ENCODE peak calls at places on chromosome 9, in four cellular contexts. C, D, H and O are unnamed samples.

GRCh38 chr9:134411451-134412297 is 85.4 kb downstream of the RXRA start:
- DNase-seq in H (no peak), D (peak), C (no peak), O (no peak)

GRCh38 chr9:78369644-78370219 is 72.8 kb downstream of the PSAT1 start:
- DNase-seq in C (peak), H (peak), D (peak), O (peak)

GRCh38 chr9:124855944-124856773 is 2.9 kb downstream of the WDR38 start:
- DNase-seq in D (peak), C (no peak), H (peak), O (peak)

GRCh38 chr9:131280660-131281059 is 4.3 kb upstream of the FAM78A start:
- DNase-seq in C (no peak), H (no peak), D (no peak), O (no peak)

GRCh38 chr9:91778031-91778430 is 172.0 kb downstream of the ROR2 start:
- DNase-seq in C (no peak), D (no peak), H (no peak), O (peak)

GRCh38 chr9:114314881-114315722 is 7.8 kb upstream of the ORM1 start:
- DNase-seq in H (no peak), C (no peak), D (no peak), O (peak)

GRCh38 chr9:95270790-95271189 is 46.7 kb downstream of the FANCC start:
- DNase-seq in H (no peak), D (no peak), C (no peak), O (no peak)

GRCh38 chr9:131334568-131335105 is 45.1 kb downstream of the PLPP7 start:
- DNase-seq in H (peak), D (no peak), C (no peak), O (peak)

GRCh38 chr9:130442746-130443455 is 1.9 kb upstream of the ASS1 start:
- DNase-seq in C (no peak), H (no peak), D (no peak), O (no peak)

GRCh38 chr9:120610975-120611689 is 31.2 kb upstream of the CDK5RAP2 start:
- DNase-seq in D (no peak), C (peak), H (no peak), O (no peak)

GRCh38 chr9:93860694-93861658 is 94.2 kb downstream of the BARX1 start:
- DNase-seq in D (no peak), H (peak), C (no peak), O (no peak)

GRCh38 chr9:94056442-94056974 is 27.8 kb upstream of the PTPDC1 start:
- DNase-seq in D (no peak), H (no peak), C (peak), O (peak)

GRCh38 chr9:78866228-78867132 is 569.6 kb downstream of the PSAT1 start:
- DNase-seq in C (peak), D (peak), H (no peak), O (peak)

GRCh38 chr9:74824654-74825053 is 63.1 kb downstream of the TRPM6 start:
- DNase-seq in C (no peak), H (no peak), D (peak), O (peak)

GRCh38 chr9:21239917-21240316 is at the start of gene IFNA14:
- DNase-seq in C (no peak), D (no peak), H (no peak), O (no peak)

GRCh38 chr9:33180526-33181184 is 13.5 kb upstream of the B4GALT1 start:
- DNase-seq in C (no peak), H (no peak), D (no peak), O (peak)

GRCh38 chr9:121285835-121286687 is 18.1 kb downstream of the GSN start:
- DNase-seq in C (peak), H (peak), D (peak), O (peak)

GRCh38 chr9:98551511-98552286 is 157.0 kb downstream of the GABBR2 start:
- DNase-seq in H (no peak), D (peak), C (peak), O (peak)

GRCh38 chr9:105296445-105296844 is 52.0 kb downstream of the SLC44A1 start:
- DNase-seq in D (no peak), C (no peak), H (no peak), O (no peak)

GRCh38 chr9:133403766-133404439 is 13.9 kb downstream of the REXO4 start:
- DNase-seq in D (peak), C (peak), H (peak), O (peak)

GRCh38 chr9:129026442-129027223 is 1.5 kb downstream of the SH3GLB2 start:
- DNase-seq in H (peak), D (peak), C (no peak), O (no peak)

GRCh38 chr9:115413766-115414382 is 295.9 kb upstream of the TNC start:
- DNase-seq in D (no peak), H (no peak), C (no peak), O (peak)

DNA sequence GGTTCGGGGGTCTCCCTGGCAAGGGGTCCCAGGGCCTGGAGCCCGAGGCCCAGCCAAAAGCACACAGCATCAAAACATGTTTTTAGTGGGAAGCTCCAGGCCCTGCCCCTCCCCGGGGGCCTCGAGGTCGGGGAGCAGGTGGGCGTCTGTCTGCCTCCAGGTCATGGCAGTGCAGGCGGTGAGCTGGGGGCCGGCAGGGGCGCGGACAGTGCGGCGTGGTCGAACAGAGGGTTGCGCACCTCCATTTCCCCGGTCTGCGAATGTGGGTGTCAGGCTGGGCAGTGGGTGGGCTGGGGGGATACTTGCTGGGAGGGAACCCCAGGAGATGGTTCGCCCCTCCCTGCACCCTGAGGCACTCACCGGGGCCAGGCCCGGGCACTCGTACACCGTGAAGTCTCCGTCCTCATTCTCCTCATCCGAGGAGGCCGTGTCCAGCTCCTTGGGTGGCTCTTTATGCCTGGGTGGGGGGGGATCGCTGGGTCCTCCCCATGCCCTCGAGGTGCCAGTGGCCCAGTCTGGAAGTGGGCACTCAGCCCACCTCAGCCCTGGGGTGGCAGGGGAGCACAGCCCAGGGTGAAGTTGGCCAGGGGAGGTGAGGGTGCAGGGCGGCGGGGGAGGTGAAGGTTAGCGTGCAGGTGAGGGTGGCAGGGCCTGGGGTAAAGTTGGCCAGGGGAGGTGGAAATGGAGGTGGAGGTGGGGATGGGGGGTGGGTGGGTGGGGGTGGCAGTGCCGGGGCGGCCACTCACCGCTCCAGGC is 6.2 kb downstream of the NPDC1 start:
- DNase-seq in H (no peak), D (no peak), C (no peak), O (no peak)
- TF ChIP-seq CTCF in H (no peak), D (no peak), C (no peak), O (no peak)

GRCh38 chr9:19461135-19461534 is 52.3 kb downstream of the ACER2 start:
- DNase-seq in D (no peak), C (no peak), H (no peak), O (no peak)

GRCh38 chr9:19456996-19457693 is 48.3 kb downstream of the ACER2 start:
- DNase-seq in H (peak), C (no peak), D (peak), O (peak)

GRCh38 chr9:19460258-19460657 is 51.4 kb downstream of the ACER2 start:
- DNase-seq in C (no peak), H (no peak), D (no peak), O (no peak)

DNA sequence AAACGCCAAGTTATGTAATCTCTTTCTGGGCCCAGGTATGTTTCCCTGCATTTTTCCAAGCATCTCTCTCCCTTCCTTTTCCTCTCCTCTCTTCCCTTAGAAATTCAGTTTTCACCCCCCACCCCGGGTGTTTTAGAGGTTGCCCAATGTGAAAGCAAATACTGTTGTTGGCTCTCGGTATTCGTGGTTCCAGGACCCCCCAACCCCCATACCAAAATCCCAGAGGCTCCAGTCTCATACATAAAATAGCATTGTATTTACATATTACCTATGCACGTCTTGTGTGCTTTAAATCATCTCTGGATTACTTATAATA is 48.8 kb downstream of the ACER2 start:
- DNase-seq in D (no peak), H (no peak), C (no peak), O (no peak)
- TF ChIP-seq CTCF in D (no peak), H (no peak), C (no peak), O (no peak)

DNA sequence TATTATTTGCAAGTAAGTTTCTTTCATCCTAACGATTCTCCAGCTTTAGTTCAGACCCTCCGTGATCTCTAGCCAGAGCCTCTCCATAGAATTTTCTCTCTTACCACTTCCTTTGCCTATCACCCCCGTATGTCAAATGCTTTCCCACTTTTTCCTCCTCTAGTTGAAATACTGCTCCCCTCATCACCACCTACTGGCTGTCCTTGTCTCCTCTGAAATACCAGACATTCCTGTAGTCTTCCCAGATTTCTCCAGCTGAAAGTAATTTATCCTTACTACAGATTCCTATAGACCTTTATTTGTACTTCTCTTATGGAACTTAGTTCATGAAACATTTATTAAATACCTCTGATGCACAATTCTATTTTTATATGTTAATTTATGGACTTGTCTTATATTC is 36.0 kb upstream of the GLIPR2 start:
- DNase-seq in H (no peak), D (no peak), C (no peak), O (peak)
- TF ChIP-seq CTCF in H (no peak), D (no peak), C (no peak), O (peak)

DNA sequence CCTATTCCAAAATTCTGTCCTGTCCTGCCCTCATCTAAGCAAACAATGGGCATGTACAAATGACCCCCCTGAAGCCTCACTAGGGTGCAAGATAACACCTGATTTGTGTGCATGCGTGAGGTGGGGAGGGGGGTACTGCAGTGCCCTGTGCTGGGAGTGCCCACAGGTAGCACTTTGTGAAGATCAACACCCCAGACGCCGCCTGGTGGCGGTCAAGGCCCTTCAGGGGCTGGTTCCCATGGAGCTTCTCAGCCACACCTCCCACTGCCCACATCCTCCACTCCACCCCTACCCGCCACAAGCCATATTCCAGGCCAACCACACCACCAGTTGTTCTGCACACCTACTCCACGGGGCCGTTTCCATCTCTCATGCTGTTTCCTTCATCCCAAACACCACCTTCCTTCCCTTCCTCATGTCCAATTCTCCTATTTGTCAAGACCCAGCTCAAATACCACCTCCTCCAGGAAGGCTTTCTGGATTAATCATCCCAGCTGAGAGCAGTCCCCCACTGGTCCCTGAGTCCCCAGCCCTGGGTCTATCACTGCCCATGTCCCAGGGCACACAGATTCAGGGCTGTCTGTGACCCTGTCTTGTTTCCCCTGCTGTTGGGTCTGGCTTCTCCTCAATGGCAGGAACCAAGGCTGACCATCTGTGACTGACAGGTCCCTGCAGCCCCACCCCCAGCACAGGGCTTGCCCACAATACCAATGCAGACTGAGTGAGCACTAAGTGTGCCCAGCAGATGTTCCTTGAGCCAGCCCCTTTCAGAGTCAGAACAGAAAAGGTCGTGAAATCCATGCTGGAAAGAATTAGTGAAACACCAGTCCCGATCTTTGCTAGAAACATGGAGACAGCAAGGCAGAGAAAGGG is 178.4 kb downstream of the PAX5 start:
- DNase-seq in H (peak), D (peak), C (no peak), O (no peak)
- TF ChIP-seq CTCF in H (peak), D (peak), C (peak), O (no peak)

DNA sequence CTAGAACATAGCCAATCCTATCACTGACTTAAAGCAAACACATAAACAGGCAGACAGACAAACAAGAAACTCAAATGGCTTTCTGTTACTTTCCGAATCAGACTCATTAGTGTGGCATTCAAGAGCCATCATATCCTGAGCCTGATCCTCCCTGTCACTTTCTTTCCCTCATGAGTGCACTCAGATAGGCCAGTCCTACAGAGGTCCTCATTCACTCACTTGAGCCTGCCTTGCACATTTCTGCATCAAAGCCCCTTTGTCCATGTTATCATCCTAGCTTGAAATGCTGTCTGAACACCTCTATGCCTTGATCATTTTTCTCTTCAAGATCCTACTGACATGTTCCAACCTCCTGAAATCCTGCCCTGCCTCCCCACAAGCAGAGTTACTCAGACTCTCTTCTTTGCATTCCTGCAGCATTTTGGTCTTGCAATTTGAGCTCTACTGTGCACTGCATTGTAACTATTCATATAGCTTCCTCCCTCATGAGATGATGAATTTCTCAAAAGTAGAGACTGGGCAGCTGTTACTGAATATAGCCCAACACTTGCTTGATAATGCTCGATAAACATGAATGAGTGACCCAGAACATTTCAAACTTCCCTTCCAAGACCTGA is 126.9 kb downstream of the PALM2AKAP2 start:
- DNase-seq in D (no peak), C (no peak), H (no peak), O (peak)
- TF ChIP-seq CTCF in D (no peak), C (peak), H (no peak), O (no peak)

GRCh38 chr9:108776920-108777650 is 78.7 kb downstream of the ACTL7B start:
- DNase-seq in H (no peak), D (peak), C (no peak), O (peak)
- TF ChIP-seq CTCF in H (no peak), D (peak), C (peak), O (peak)